ENCODE peak calls at places on chromosomes 11 and 22, in five cellular contexts. H is amniotic epithelial cell; K is colonic mucosa; P is A549; G is CD8-positive, alpha-beta memory T cell. R is an unnamed sample.

GRCh38 chr22:36764641-36765040 is 11.3 kb downstream of the IFT27 start:
- DNase-seq in H (no peak), K (no peak), P (no peak), G (no peak), R (no peak)

GRCh38 chr11:20162824-20163777 is 2.8 kb upstream of the DBX1 start:
- DNase-seq in H (peak), K (no peak), P (no peak), G (no peak), R (no peak)

GRCh38 chr22:35064664-35065063 is 1.3 kb upstream of the ISX start:
- DNase-seq in H (no peak), K (peak), P (no peak), G (no peak), R (peak)

GRCh38 chr11:370087-370941 is 1.0 kb downstream of the B4GALNT4 start:
- DNase-seq in H (no peak), K (no peak), P (no peak), G (no peak), R (no peak)

GRCh38 chr22:20298803-20299735 is 20.8 kb downstream of the DGCR6L start:
- DNase-seq in H (peak), K (peak), P (peak), G (peak), R (no peak)

GRCh38 chr11:72864692-72865655 is 50.8 kb downstream of the ATG16L2 start:
- DNase-seq in H (peak), K (no peak), P (no peak), G (no peak), R (no peak)

GRCh38 chr11:116701297-116701801 is 71.4 kb downstream of the BUD13 start:
- DNase-seq in H (no peak), K (no peak), P (no peak), G (no peak), R (no peak)

GRCh38 chr22:24185501-24186351 is 4.4 kb downstream of the SUSD2 start:
- DNase-seq in H (no peak), K (no peak), P (no peak), G (no peak), R (no peak)

GRCh38 chr11:67271548-67272284 is 5.4 kb downstream of the GRK2 start:
- DNase-seq in H (no peak), K (no peak), P (no peak), G (peak), R (no peak)

GRCh38 chr11:67584205-67584880 is 731 bp downstream of the GSTP1 start:
- DNase-seq in H (peak), K (peak), P (no peak), G (no peak), R (no peak)

GRCh38 chr11:34243620-34244493 is 114.0 kb downstream of the ABTB2 start:
- DNase-seq in H (peak), K (peak), P (peak), G (no peak), R (peak)

GRCh38 chr11:20154381-20154780 is 5.9 kb downstream of the DBX1 start:
- DNase-seq in H (no peak), K (no peak), P (no peak), G (no peak), R (no peak)

GRCh38 chr11:57370251-57370650 is 10.7 kb downstream of the PRG3 start:
- DNase-seq in H (peak), K (no peak), P (no peak), G (no peak), R (no peak)

GRCh38 chr22:38697055-38697980 is 3.4 kb downstream of the JOSD1 start:
- DNase-seq in H (peak), K (peak), P (no peak), G (no peak), R (no peak)

GRCh38 chr22:40345271-40345670 is 1.0 kb upstream of the ADSL start:
- DNase-seq in H (peak), K (no peak), P (no peak), G (no peak), R (no peak)

GRCh38 chr11:90288207-90288821 is 65.5 kb upstream of the CHORDC1 start:
- DNase-seq in H (peak), K (no peak), P (peak), G (no peak), R (no peak)

GRCh38 chr11:36631704-36632287 is 33.8 kb upstream of the RAG2 start:
- DNase-seq in H (no peak), K (no peak), P (no peak), G (no peak), R (no peak)

GRCh38 chr11:9754041-9754471 is 90.2 kb downstream of the SWAP70 start:
- DNase-seq in H (no peak), K (no peak), P (no peak), G (no peak), R (no peak)

GRCh38 chr11:93517041-93517440 is 26.1 kb downstream of the SMCO4 start:
- DNase-seq in H (no peak), K (no peak), P (no peak), G (no peak), R (no peak)

GRCh38 chr11:11789735-11790369 is 51.9 kb upstream of the USP47 start:
- DNase-seq in H (peak), K (no peak), P (peak), G (no peak), R (no peak)

GRCh38 chr11:110425751-110426545 is 3.8 kb upstream of the FDX1 start:
- DNase-seq in H (peak), K (no peak), P (no peak), G (no peak), R (no peak)

GRCh38 chr11:46105902-46106301 is 15.4 kb downstream of the PHF21A start:
- DNase-seq in H (no peak), K (no peak), P (no peak), G (no peak), R (no peak)

GRCh38 chr22:47065756-47066615 is 303.5 kb downstream of the TBC1D22A start:
- DNase-seq in H (peak), K (no peak), P (no peak), G (no peak), R (no peak)

GRCh38 chr22:46286941-46287872 is 9.5 kb upstream of the GTSE1 start:
- DNase-seq in H (no peak), K (no peak), P (no peak), G (no peak), R (no peak)

GRCh38 chr11:35144811-35145210 is 5.8 kb downstream of the CD44 start:
- DNase-seq in H (peak), K (no peak), P (no peak), G (no peak), R (no peak)

GRCh38 chr11:60993611-60994010 is 22.1 kb downstream of the CD6 start:
- DNase-seq in H (no peak), K (no peak), P (no peak), G (no peak), R (no peak)